ENCODE peak calls at places on chromosomes 12 and 14, in four cellular contexts. One of them, this sample, is unnamed.
A peak's percentile ranks its signal among the peaks of the same experiment; 100 is the strongest.

GRCh38 chr14:89489796-89490506 is 72.9 kb upstream of the FOXN3 start:
- DNase-seq in lower lobe of right lung: no peak
- DNase-seq in SK-N-MC: no peak
- DNase-seq in OCI-LY7: no peak
- DNase-seq in this sample: no peak

GRCh38 chr12:90871697-90872096 is 83.3 kb downstream of the CCER1 start:
- DNase-seq in lower lobe of right lung: no peak
- DNase-seq in SK-N-MC: no peak
- DNase-seq in OCI-LY7: no peak
- DNase-seq in this sample: no peak

GRCh38 chr12:32542550-32543229 is 136.4 kb upstream of the DNM1L start:
- DNase-seq in lower lobe of right lung: no peak
- DNase-seq in SK-N-MC: no peak
- DNase-seq in OCI-LY7: no peak
- DNase-seq in this sample: no peak

GRCh38 chr12:124636138-124636968 is 68.9 kb upstream of the NCOR2 start:
- DNase-seq in lower lobe of right lung: no peak
- DNase-seq in SK-N-MC: peak; percentile 60
- DNase-seq in OCI-LY7: no peak
- DNase-seq in this sample: no peak

GRCh38 chr14:35044939-35045797 is 904 bp upstream of the FAM177A1 start:
- DNase-seq in lower lobe of right lung: no peak
- DNase-seq in SK-N-MC: no peak
- DNase-seq in OCI-LY7: no peak
- DNase-seq in this sample: no peak

GRCh38 chr12:64042901-64043300 is 179.2 kb downstream of the KICS2 start:
- DNase-seq in lower lobe of right lung: no peak
- DNase-seq in SK-N-MC: peak; percentile 81
- DNase-seq in OCI-LY7: no peak
- DNase-seq in this sample: no peak

GRCh38 chr14:73750161-73750901 is 36.1 kb upstream of the PNMA1 start:
- DNase-seq in lower lobe of right lung: no peak
- DNase-seq in SK-N-MC: peak; percentile 81
- DNase-seq in OCI-LY7: no peak
- DNase-seq in this sample: no peak

GRCh38 chr14:72883963-72884362 is 9.9 kb downstream of the DPF3 start:
- DNase-seq in lower lobe of right lung: no peak
- DNase-seq in SK-N-MC: no peak
- DNase-seq in OCI-LY7: no peak
- DNase-seq in this sample: no peak

GRCh38 chr14:74647061-74647833 is 35.2 kb upstream of the LTBP2 start:
- DNase-seq in lower lobe of right lung: no peak
- DNase-seq in SK-N-MC: peak; percentile 8
- DNase-seq in OCI-LY7: no peak
- DNase-seq in this sample: no peak

GRCh38 chr14:60175255-60175902 is 10.2 kb upstream of the DHRS7 start:
- DNase-seq in lower lobe of right lung: no peak
- DNase-seq in SK-N-MC: no peak
- DNase-seq in OCI-LY7: no peak
- DNase-seq in this sample: no peak

GRCh38 chr12:47621960-47622359 is 83.9 kb downstream of the RPAP3 start:
- DNase-seq in lower lobe of right lung: no peak
- DNase-seq in SK-N-MC: no peak
- DNase-seq in OCI-LY7: no peak
- DNase-seq in this sample: no peak

GRCh38 chr12:90020006-90020405 is 311.4 kb upstream of the ATP2B1 start:
- DNase-seq in lower lobe of right lung: no peak
- DNase-seq in SK-N-MC: no peak
- DNase-seq in OCI-LY7: no peak
- DNase-seq in this sample: no peak

GRCh38 chr12:102527256-102527720 is 46.9 kb upstream of the IGF1 start:
- DNase-seq in lower lobe of right lung: no peak
- DNase-seq in SK-N-MC: no peak
- DNase-seq in OCI-LY7: no peak
- DNase-seq in this sample: no peak

GRCh38 chr12:81077686-81078441 is at the start of gene ACSS3:
- DNase-seq in lower lobe of right lung: peak; percentile 78
- DNase-seq in SK-N-MC: no peak
- DNase-seq in OCI-LY7: no peak
- DNase-seq in this sample: no peak

GRCh38 chr14:76413962-76414665 is 38.2 kb downstream of the ESRRB start:
- DNase-seq in lower lobe of right lung: no peak
- DNase-seq in SK-N-MC: no peak
- DNase-seq in OCI-LY7: no peak
- DNase-seq in this sample: no peak

GRCh38 chr14:74599201-74599809 is 12.7 kb downstream of the LTBP2 start:
- DNase-seq in lower lobe of right lung: no peak
- DNase-seq in SK-N-MC: no peak
- DNase-seq in OCI-LY7: no peak
- DNase-seq in this sample: no peak

GRCh38 chr14:55781046-55781445 is 201.0 kb downstream of the KTN1 start:
- DNase-seq in lower lobe of right lung: no peak
- DNase-seq in SK-N-MC: no peak
- DNase-seq in OCI-LY7: no peak
- DNase-seq in this sample: no peak

GRCh38 chr14:58395565-58395814 is 240 bp upstream of the TOMM20L start:
- DNase-seq in lower lobe of right lung: no peak
- DNase-seq in SK-N-MC: no peak
- DNase-seq in OCI-LY7: no peak
- DNase-seq in this sample: no peak

GRCh38 chr14:73591690-73592448 is at the start of gene ACOT4:
- DNase-seq in lower lobe of right lung: peak; percentile 66
- DNase-seq in SK-N-MC: no peak
- DNase-seq in OCI-LY7: no peak
- DNase-seq in this sample: peak; percentile 27

GRCh38 chr12:19988457-19988856 is 379.9 kb upstream of the PDE3A start:
- DNase-seq in lower lobe of right lung: no peak
- DNase-seq in SK-N-MC: no peak
- DNase-seq in OCI-LY7: no peak
- DNase-seq in this sample: no peak

GRCh38 chr12:60093428-60093827 is 497.6 kb downstream of the SLC16A7 start:
- DNase-seq in lower lobe of right lung: no peak
- DNase-seq in SK-N-MC: no peak
- DNase-seq in OCI-LY7: no peak
- DNase-seq in this sample: no peak

GRCh38 chr14:56168007-56168616 is 49.9 kb downstream of the PELI2 start:
- DNase-seq in lower lobe of right lung: no peak
- DNase-seq in SK-N-MC: no peak
- DNase-seq in OCI-LY7: no peak
- DNase-seq in this sample: no peak

GRCh38 chr12:6306599-6307220 is 3.8 kb upstream of the PLEKHG6 start:
- DNase-seq in lower lobe of right lung: no peak
- DNase-seq in SK-N-MC: no peak
- DNase-seq in OCI-LY7: no peak
- DNase-seq in this sample: no peak

GRCh38 chr12:63326260-63326659 is 175.3 kb upstream of the AVPR1A start:
- DNase-seq in lower lobe of right lung: no peak
- DNase-seq in SK-N-MC: no peak
- DNase-seq in OCI-LY7: no peak
- DNase-seq in this sample: no peak

GRCh38 chr12:25200703-25201102 is 5.7 kb downstream of the ETFRF1 start:
- DNase-seq in lower lobe of right lung: no peak
- DNase-seq in SK-N-MC: no peak
- DNase-seq in OCI-LY7: no peak
- DNase-seq in this sample: no peak

GRCh38 chr12:63362801-63363200 is 211.8 kb upstream of the AVPR1A start:
- DNase-seq in lower lobe of right lung: no peak
- DNase-seq in SK-N-MC: no peak
- DNase-seq in OCI-LY7: no peak
- DNase-seq in this sample: no peak

DNA sequence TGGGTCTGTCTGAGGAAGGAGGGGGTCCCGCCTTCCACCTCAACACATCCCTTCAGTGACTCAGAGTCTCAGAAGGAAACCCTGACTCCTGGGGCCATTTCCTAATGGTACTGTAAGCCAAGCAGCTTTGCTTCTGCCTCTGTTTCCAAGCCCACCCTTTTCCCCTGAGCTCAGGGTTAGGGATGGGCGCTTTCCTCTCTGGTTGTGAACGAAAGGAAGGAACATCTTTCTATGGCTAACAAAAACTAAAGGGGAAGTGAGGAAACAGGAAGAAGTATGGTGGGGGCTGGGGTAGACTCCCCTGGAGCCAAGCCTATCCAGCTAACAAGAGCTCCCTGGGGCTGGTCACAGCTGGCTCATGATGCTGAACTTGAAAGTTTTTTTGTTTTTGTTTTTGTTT is 11.6 kb upstream of the UNC119B start:
- DNase-seq in lower lobe of right lung: no peak
- DNase-seq in SK-N-MC: no peak
- DNase-seq in OCI-LY7: no peak
- DNase-seq in this sample: no peak
- H3K36me3 ChIP-seq in lower lobe of right lung: peaks cover 91% of the 10 kb centered on the region
- H3K36me3 ChIP-seq in SK-N-MC: peaks cover 62% of the 10 kb centered on the region
- H3K36me3 ChIP-seq in OCI-LY7: peaks cover 100% of the 10 kb centered on the region
- H3K36me3 ChIP-seq in this sample: peaks cover 80% of the 10 kb centered on the region

GRCh38 chr12:113914806-113915205 is 51.3 kb downstream of the RBM19 start:
- DNase-seq in lower lobe of right lung: no peak
- DNase-seq in SK-N-MC: no peak
- DNase-seq in OCI-LY7: no peak
- DNase-seq in this sample: no peak
- H3K36me3 ChIP-seq in lower lobe of right lung: peaks cover 89% of the 10 kb centered on the region
- H3K36me3 ChIP-seq in SK-N-MC: no peaks in the 10 kb centered on the region
- H3K36me3 ChIP-seq in OCI-LY7: peaks cover 20% of the 10 kb centered on the region
- H3K36me3 ChIP-seq in this sample: peaks cover 49% of the 10 kb centered on the region

GRCh38 chr14:101022121-101022520 is 118.6 kb upstream of the RTL1 start:
- DNase-seq in lower lobe of right lung: no peak
- DNase-seq in SK-N-MC: no peak
- DNase-seq in OCI-LY7: no peak
- DNase-seq in this sample: no peak
- H3K36me3 ChIP-seq in lower lobe of right lung: no peaks in the 10 kb centered on the region
- H3K36me3 ChIP-seq in SK-N-MC: peaks cover 7% of the 10 kb centered on the region
- H3K36me3 ChIP-seq in OCI-LY7: no peaks in the 10 kb centered on the region
- H3K36me3 ChIP-seq in this sample: no peaks in the 10 kb centered on the region

DNA sequence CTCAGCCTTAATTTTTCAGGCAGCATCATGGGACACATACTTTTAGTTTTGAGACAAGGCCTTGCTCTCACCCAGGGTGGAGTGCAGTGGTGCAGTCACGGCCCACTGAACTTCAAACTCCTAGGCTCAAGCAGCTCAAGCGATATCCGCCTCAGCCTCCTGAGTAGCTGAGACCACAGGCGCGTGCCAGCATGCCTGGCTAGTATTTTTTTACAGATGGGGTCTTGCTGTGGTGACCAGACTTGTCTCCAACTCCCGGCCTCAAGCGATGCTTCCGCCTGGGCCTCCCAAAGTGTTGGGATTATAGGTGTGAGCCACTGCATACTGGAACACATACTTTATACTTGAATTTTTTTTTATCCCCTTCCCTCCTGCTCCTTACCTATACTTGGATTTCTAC is 2.8 kb downstream of the RDH5 start:
- DNase-seq in lower lobe of right lung: no peak
- DNase-seq in SK-N-MC: no peak
- DNase-seq in OCI-LY7: no peak
- DNase-seq in this sample: no peak
- H3K36me3 ChIP-seq in lower lobe of right lung: peaks cover 65% of the 10 kb centered on the region
- H3K36me3 ChIP-seq in SK-N-MC: peaks cover 32% of the 10 kb centered on the region
- H3K36me3 ChIP-seq in OCI-LY7: peaks cover 74% of the 10 kb centered on the region
- H3K36me3 ChIP-seq in this sample: peaks cover 16% of the 10 kb centered on the region

DNA sequence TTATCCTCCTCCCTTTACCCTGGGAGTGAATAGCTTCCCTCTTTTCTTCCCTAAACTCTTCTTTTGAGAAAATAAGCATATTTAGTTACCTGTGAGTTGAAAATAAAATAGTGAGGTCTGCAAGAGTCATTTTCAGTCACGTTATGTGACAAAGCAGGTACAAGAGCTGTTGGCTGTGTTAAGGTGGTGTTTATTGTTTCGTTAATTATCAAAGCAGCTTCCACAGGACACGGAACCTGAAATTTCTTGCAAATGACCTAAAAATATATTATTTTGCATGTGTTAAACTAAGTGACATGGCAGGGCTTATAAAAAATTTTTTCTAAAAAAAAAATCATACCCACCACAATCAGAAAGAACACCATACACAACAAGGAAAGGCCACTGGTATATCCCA is 8.3 kb downstream of the SLC38A2 start:
- DNase-seq in lower lobe of right lung: no peak
- DNase-seq in SK-N-MC: no peak
- DNase-seq in OCI-LY7: no peak
- DNase-seq in this sample: no peak
- H3K36me3 ChIP-seq in lower lobe of right lung: peaks cover 100% of the 10 kb centered on the region
- H3K36me3 ChIP-seq in SK-N-MC: peaks cover 100% of the 10 kb centered on the region
- H3K36me3 ChIP-seq in OCI-LY7: peaks cover 100% of the 10 kb centered on the region
- H3K36me3 ChIP-seq in this sample: peaks cover 98% of the 10 kb centered on the region

GRCh38 chr14:101885254-101885576 is 79.2 kb upstream of the DYNC1H1 start:
- DNase-seq in lower lobe of right lung: no peak
- DNase-seq in SK-N-MC: no peak
- DNase-seq in OCI-LY7: no peak
- DNase-seq in this sample: no peak

GRCh38 chr14:101884537-101885253 is 79.7 kb upstream of the DYNC1H1 start:
- DNase-seq in lower lobe of right lung: no peak
- DNase-seq in SK-N-MC: no peak
- DNase-seq in OCI-LY7: no peak
- DNase-seq in this sample: no peak

GRCh38 chr14:101888182-101888581 is 76.2 kb upstream of the DYNC1H1 start:
- DNase-seq in lower lobe of right lung: no peak
- DNase-seq in SK-N-MC: no peak
- DNase-seq in OCI-LY7: no peak
- DNase-seq in this sample: no peak

GRCh38 chr14:101889366-101889765 is 75.0 kb upstream of the DYNC1H1 start:
- DNase-seq in lower lobe of right lung: no peak
- DNase-seq in SK-N-MC: no peak
- DNase-seq in OCI-LY7: no peak
- DNase-seq in this sample: no peak

GRCh38 chr14:101887219-101887618 is 77.2 kb upstream of the DYNC1H1 start:
- DNase-seq in lower lobe of right lung: no peak
- DNase-seq in SK-N-MC: no peak
- DNase-seq in OCI-LY7: no peak
- DNase-seq in this sample: no peak
- H3K36me3 ChIP-seq in lower lobe of right lung: peaks cover 99% of the 10 kb centered on the region
- H3K36me3 ChIP-seq in SK-N-MC: peaks cover 62% of the 10 kb centered on the region
- H3K36me3 ChIP-seq in OCI-LY7: peaks cover 92% of the 10 kb centered on the region
- H3K36me3 ChIP-seq in this sample: peaks cover 92% of the 10 kb centered on the region

DNA sequence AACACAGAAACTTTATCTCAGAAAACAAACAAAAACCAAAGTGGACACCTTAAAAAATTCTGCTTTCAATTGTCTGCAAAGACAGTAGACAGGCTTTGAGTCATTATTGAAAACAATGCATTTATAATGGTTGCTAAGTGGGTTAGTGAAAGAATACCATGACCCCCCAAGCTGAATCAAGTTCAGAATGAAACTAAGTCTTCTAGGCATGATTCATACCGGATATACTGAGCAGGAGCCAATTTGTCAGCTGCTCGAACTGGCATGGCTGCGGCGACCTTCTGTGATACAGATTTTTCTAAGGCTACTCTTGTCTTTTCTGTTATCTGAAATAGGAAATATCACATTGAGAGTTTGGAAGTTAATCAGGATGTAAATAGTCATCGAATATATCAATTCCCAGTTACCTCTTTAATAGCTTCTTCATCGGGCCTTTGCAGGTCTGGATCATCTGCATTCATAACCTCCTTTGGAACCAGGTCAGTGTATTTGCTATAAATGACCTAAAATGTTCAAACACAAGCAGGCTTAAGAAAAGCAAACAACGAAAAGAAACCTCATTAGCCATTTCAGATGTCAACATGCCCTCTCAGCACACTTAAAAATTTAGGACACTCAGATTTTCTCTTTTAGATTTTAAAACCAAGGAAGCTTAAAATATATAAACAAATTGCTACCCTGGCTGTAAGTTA is 22.3 kb downstream of the SNW1 start:
- DNase-seq in lower lobe of right lung: no peak
- DNase-seq in SK-N-MC: no peak
- DNase-seq in OCI-LY7: no peak
- DNase-seq in this sample: no peak
- H3K36me3 ChIP-seq in lower lobe of right lung: peaks cover 91% of the 10 kb centered on the region
- H3K36me3 ChIP-seq in SK-N-MC: peaks cover 59% of the 10 kb centered on the region
- H3K36me3 ChIP-seq in OCI-LY7: peaks cover 96% of the 10 kb centered on the region
- H3K36me3 ChIP-seq in this sample: peaks cover 55% of the 10 kb centered on the region

GRCh38 chr12:132942611-132943010 is 13.5 kb downstream of the ZNF605 start:
- DNase-seq in lower lobe of right lung: no peak
- DNase-seq in SK-N-MC: no peak
- DNase-seq in OCI-LY7: no peak
- DNase-seq in this sample: no peak
- H3K36me3 ChIP-seq in lower lobe of right lung: peaks cover 46% of the 10 kb centered on the region
- H3K36me3 ChIP-seq in SK-N-MC: peaks cover 60% of the 10 kb centered on the region
- H3K36me3 ChIP-seq in OCI-LY7: peaks cover 48% of the 10 kb centered on the region
- H3K36me3 ChIP-seq in this sample: peaks cover 49% of the 10 kb centered on the region

This sample was measured in effector memory CD4-positive, alpha-beta T cell.